ENCODE peak calls at places on chromosomes 2 and 18, in four cellular contexts. E is pancreas, O is cardiac fibroblast, H is HepG2. S is an unnamed sample.

GRCh38 chr2:149559341-149560068 is 28.1 kb downstream of the MMADHC start:
- DNase-seq in E (no peak), O (no peak), H (no peak), S (no peak)

GRCh38 chr2:18311413-18311812 is 249.0 kb downstream of the RDH14 start:
- DNase-seq in E (no peak), O (no peak), H (peak), S (no peak)

GRCh38 chr2:230915297-230915696 is 9.7 kb downstream of the GPR55 start:
- DNase-seq in E (no peak), O (no peak), H (no peak), S (no peak)

GRCh38 chr2:213065583-213066444 is 85.6 kb downstream of the IKZF2 start:
- DNase-seq in E (peak), O (peak), H (no peak), S (peak)

GRCh38 chr18:76619342-76620315 is 124.6 kb upstream of the ZNF516 start:
- DNase-seq in E (peak), O (peak), H (no peak), S (no peak)

GRCh38 chr2:239246723-239247122 is 154.1 kb downstream of the HDAC4 start:
- DNase-seq in E (no peak), O (no peak), H (no peak), S (no peak)

GRCh38 chr2:5077479-5078089 is 614.6 kb upstream of the SOX11 start:
- DNase-seq in E (no peak), O (peak), H (no peak), S (no peak)

GRCh38 chr2:43255249-43255960 is 29.0 kb upstream of the ZFP36L2 start:
- DNase-seq in E (no peak), O (no peak), H (peak), S (no peak)

GRCh38 chr2:159461076-159461475 is 155.3 kb downstream of the BAZ2B start:
- DNase-seq in E (no peak), O (no peak), H (no peak), S (no peak)

GRCh38 chr2:107325983-107326786 is 440.2 kb upstream of the ST6GAL2 start:
- DNase-seq in E (no peak), O (peak), H (no peak), S (no peak)

GRCh38 chr2:113200736-113201490 is 27.1 kb downstream of the PSD4 start:
- DNase-seq in E (no peak), O (no peak), H (no peak), S (peak)

GRCh38 chr2:161445097-161445496 is 29.0 kb downstream of the TBR1 start:
- DNase-seq in E (no peak), O (no peak), H (no peak), S (no peak)

GRCh38 chr2:65991864-65992554 is 442.9 kb upstream of the MEIS1 start:
- DNase-seq in E (no peak), O (no peak), H (no peak), S (no peak)

GRCh38 chr2:219998099-219998498 is 370.7 kb downstream of the SLC4A3 start:
- DNase-seq in E (no peak), O (no peak), H (no peak), S (no peak)

GRCh38 chr2:212193066-212193465 is 345.5 kb downstream of the ERBB4 start:
- DNase-seq in E (no peak), O (no peak), H (no peak), S (no peak)

GRCh38 chr2:18819566-18819965 is 230.2 kb upstream of the NT5C1B start:
- DNase-seq in E (no peak), O (no peak), H (no peak), S (no peak)

GRCh38 chr2:239179851-239180371 is 220.9 kb downstream of the HDAC4 start:
- DNase-seq in E (no peak), O (no peak), H (no peak), S (no peak)

GRCh38 chr2:120670771-120671480 is 64.7 kb upstream of the GLI2 start:
- DNase-seq in E (no peak), O (no peak), H (no peak), S (no peak)

GRCh38 chr18:12420831-12421421 is 13.2 kb downstream of the PRELID3A start:
- DNase-seq in E (no peak), O (no peak), H (peak), S (no peak)

GRCh38 chr2:237744613-237745249 is 53.8 kb upstream of the RBM44 start:
- DNase-seq in E (peak), O (peak), H (peak), S (peak)

GRCh38 chr2:143259368-143259958 is 130.2 kb downstream of the ARHGAP15 start:
- DNase-seq in E (peak), O (peak), H (peak), S (no peak)

GRCh38 chr18:69085933-69086332 is 288.1 kb downstream of the CCDC102B start:
- DNase-seq in E (no peak), O (no peak), H (no peak), S (no peak)

GRCh38 chr2:39631715-39632114 is 34.0 kb upstream of the TMEM178A start:
- DNase-seq in E (no peak), O (peak), H (no peak), S (no peak)

GRCh38 chr2:100852999-100853908 is 33.3 kb downstream of the NPAS2 start:
- DNase-seq in E (no peak), O (peak), H (peak), S (no peak)

GRCh38 chr2:235005603-235006259 is 53.9 kb downstream of the SH3BP4 start:
- DNase-seq in E (peak), O (no peak), H (peak), S (no peak)

GRCh38 chr2:41870948-41871522 is 176.8 kb upstream of the PKDCC start:
- DNase-seq in E (no peak), O (no peak), H (no peak), S (no peak)

GRCh38 chr2:143344780-143345179 is 215.6 kb downstream of the ARHGAP15 start:
- DNase-seq in E (no peak), O (no peak), H (no peak), S (no peak)

GRCh38 chr2:1817256-1818127 is 73.2 kb upstream of the PXDN start:
- DNase-seq in E (peak), O (peak), H (peak), S (peak)

GRCh38 chr2:137155351-137156104 is 390.2 kb downstream of the THSD7B start:
- DNase-seq in E (no peak), O (peak), H (no peak), S (no peak)

DNA sequence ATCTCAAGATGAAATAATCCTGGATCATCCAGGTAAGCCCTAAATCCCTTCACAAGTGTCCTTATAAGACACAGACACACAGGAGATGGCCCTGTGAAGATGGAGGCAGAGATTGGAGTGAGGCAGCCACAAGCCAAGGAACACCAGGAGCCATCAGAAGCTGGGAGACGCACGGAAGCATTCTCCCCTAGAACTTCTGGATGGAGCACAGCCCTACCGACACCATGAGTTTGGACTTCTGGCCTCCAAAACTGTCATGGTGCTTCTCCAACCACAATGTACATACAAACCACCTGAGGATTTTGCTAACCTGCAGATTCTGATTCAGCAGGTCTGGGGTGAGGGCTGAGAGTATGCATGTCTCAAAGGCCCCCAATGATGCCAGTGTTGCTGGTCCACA is 42.5 kb downstream of the ADD2 start:
- DNase-seq in E (no peak), O (no peak), H (no peak), S (no peak)
- TF ChIP-seq CTCF in E (no peak), O (no peak), H (no peak), S (no peak)

GRCh38 chr2:75465317-75465998 is 95.3 kb downstream of the EVA1A start:
- DNase-seq in E (no peak), O (peak), H (peak), S (no peak)

GRCh38 chr2:75464348-75464946 is 96.3 kb downstream of the EVA1A start:
- DNase-seq in E (no peak), O (peak), H (peak), S (no peak)

GRCh38 chr2:75462714-75463113 is 98.0 kb downstream of the EVA1A start:
- DNase-seq in E (no peak), O (no peak), H (no peak), S (no peak)

GRCh38 chr2:75466708-75467311 is 93.9 kb downstream of the EVA1A start:
- DNase-seq in E (peak), O (peak), H (peak), S (peak)
- TF ChIP-seq CTCF in E (peak), O (peak), H (peak), S (peak)

DNA sequence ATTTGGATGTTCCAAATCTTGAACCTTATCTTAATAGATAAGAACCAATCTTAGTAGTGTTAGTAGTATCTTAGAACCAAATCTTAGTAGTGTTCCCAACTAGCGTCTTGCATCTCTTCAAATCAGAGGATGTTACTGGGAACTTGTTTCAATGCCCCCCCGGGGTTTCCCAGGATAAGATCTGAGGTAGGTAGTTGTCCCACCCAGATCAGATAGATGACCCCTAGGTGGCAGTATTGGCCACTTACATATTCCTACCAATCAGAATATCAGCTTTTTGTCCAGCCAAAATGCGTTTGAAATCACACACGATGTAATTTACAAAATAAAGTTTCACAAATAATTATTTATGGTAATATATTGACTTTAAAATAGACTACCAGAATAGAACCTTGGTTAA is 314.8 kb downstream of the MBD2 start:
- DNase-seq in E (no peak), O (peak), H (peak), S (no peak)
- TF ChIP-seq CTCF in E (no peak), O (peak), H (peak), S (no peak)

GRCh38 chr2:142180820-142181533 is 50.2 kb upstream of the LRP1B start:
- DNase-seq in E (no peak), O (peak), H (peak), S (no peak)
- TF ChIP-seq CTCF in E (peak), O (peak), H (peak), S (no peak)